ENCODE peak calls at places on chromosomes 1 and 21, in seven cellular contexts. K is IMR-90, T is adrenal gland, I is endothelial cell of umbilical vein, U is esophagus squamous epithelium, S is ovary, B is transverse colon. C is an unnamed sample.

GRCh38 chr1:82225407-82226197 is 424.9 kb downstream of the ADGRL2 start:
- DNase-seq in K (no peak), T (no peak), I (peak; percentile 78), U (no peak), S (no peak), B (no peak), C (no peak)

GRCh38 chr21:43866233-43866632 is 1.2 kb downstream of the AGPAT3 start:
- DNase-seq in K (peak; percentile 57), T (peak; percentile 46), I (no peak), U (no peak), S (peak; percentile 77), B (peak; percentile 58), C (peak; percentile 78)

GRCh38 chr1:9250586-9251381 is 16.2 kb downstream of the H6PD start:
- DNase-seq in K (peak; percentile 21), T (no peak), I (no peak), U (no peak), S (peak; percentile 67), B (no peak), C (peak; percentile 38)

GRCh38 chr21:26801524-26801923 is 43.7 kb downstream of the ADAMTS1 start:
- DNase-seq in K (peak; percentile 94), T (no peak), I (no peak), U (no peak), S (no peak), B (no peak), C (no peak)

GRCh38 chr21:16912075-16912474 is 600.8 kb upstream of the CXADR start:
- DNase-seq in K (peak; percentile 22), T (no peak), I (peak; percentile 47), U (no peak), S (no peak), B (no peak), C (no peak)

GRCh38 chr1:180385144-180385543 is 117.2 kb downstream of the ACBD6 start:
- DNase-seq in K (no peak), T (no peak), I (no peak), U (no peak), S (no peak), B (no peak), C (no peak)

GRCh38 chr1:145759713-145760112 is 40.4 kb downstream of the CD160 start:
- DNase-seq in K (no peak), T (no peak), I (no peak), U (no peak), S (no peak), B (no peak), C (no peak)

GRCh38 chr1:217333939-217334338 is 297.0 kb downstream of the GPATCH2 start:
- DNase-seq in K (peak; percentile 9), T (no peak), I (no peak), U (no peak), S (no peak), B (peak; percentile 9), C (no peak)

GRCh38 chr1:211589782-211590721 is 11.1 kb upstream of the SLC30A1 start:
- DNase-seq in K (peak; percentile 62), T (no peak), I (no peak), U (no peak), S (no peak), B (no peak), C (peak; percentile 89)

GRCh38 chr1:92886886-92887419 is 55.1 kb downstream of the RPL5 start:
- DNase-seq in K (no peak), T (no peak), I (no peak), U (no peak), S (no peak), B (no peak), C (no peak)

GRCh38 chr1:84504580-84505021 is 1.6 kb upstream of the SPATA1 start:
- DNase-seq in K (peak; percentile 83), T (no peak), I (peak; percentile 58), U (no peak), S (no peak), B (no peak), C (no peak)

GRCh38 chr1:163820748-163821147 is 499.0 kb downstream of the NUF2 start:
- DNase-seq in K (no peak), T (no peak), I (peak; percentile 11), U (no peak), S (no peak), B (no peak), C (no peak)

GRCh38 chr1:198880818-198881597 is 242.2 kb downstream of the PTPRC start:
- DNase-seq in K (peak; percentile 97), T (no peak), I (peak; percentile 87), U (no peak), S (no peak), B (no peak), C (no peak)

GRCh38 chr1:22788298-22788697 is 77.7 kb downstream of the EPHB2 start:
- DNase-seq in K (no peak), T (no peak), I (no peak), U (no peak), S (no peak), B (no peak), C (no peak)

DNA sequence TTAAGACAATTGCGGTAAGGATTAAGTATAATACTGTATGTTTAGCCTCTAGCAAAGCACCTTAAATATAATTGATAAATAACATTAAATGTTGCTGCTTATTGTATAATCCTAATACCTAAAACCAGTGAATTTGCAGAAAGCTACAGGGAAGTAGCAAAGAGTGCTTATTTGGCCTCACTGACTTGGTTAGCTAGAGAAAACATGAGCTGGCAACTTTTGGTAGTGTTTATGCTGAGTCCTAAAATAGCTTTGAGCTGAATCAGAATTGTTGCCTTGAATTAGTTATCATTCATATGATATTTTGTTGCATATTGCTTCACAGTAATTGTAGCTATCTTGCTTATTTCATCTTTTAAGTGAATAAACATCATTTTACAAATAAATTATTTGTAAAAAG is 3.5 kb downstream of the TRIM67 start:
- DNase-seq in K (peak; percentile 24), T (no peak), I (no peak), U (no peak), S (no peak), B (no peak), C (no peak)
- H3K27me3 ChIP-seq in K (peaks cover 38% of the 10 kb centered on the region), T (peaks cover 14% of the 10 kb centered on the region), I (peaks cover 46% of the 10 kb centered on the region), U (peaks cover 22% of the 10 kb centered on the region), S (no peaks in the 10 kb centered on the region), B (peaks cover 74% of the 10 kb centered on the region), C (peaks cover 10% of the 10 kb centered on the region)

DNA sequence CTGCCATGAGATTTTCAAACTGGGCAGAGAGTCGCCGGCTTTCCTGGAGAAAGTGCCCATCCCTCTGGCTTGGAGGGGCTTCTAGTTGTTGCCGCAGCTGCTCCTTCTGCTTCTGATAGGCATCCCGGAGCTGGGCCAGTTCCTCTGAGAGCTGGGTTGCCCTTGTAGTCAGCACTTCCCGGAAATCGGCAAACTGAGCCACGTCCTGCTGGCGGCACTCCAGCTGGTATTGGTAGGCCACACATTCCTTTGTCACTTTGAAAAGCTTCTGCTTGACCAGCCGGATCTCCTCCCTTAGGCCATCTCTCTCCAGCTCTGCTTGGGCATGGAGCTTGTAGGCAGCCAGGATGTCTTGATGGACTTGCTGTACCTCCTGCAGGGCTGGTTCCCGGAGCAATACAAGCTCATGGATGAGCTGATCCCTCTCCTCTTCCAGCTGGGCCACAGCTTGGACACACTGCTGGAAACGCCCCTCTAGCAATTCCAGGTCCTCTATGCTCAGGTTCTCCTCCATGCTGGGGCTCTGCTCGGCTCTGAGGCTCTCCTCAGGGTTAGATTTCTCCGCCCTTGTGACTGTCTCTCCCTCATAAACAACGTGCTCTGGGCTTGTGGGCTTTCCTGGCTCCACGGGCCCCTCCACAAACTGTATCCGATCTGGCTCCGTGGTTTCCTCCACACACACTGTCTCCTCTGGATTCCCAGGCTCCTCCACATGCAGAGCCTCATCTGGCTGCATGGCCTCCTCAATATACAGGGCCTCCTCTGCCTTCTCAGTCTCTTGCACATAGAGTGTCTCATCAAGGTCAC is 7.3 kb downstream of the SYNC start:
- DNase-seq in K (peak; percentile 65), T (no peak), I (peak; percentile 62), U (no peak), S (peak; percentile 61), B (peak; percentile 56), C (peak; percentile 86)
- TF ChIP-seq POLR2A in K (no peak), T (no peak), I (no peak), U (no peak), S (no peak), B (no peak), C (no peak)

DNA sequence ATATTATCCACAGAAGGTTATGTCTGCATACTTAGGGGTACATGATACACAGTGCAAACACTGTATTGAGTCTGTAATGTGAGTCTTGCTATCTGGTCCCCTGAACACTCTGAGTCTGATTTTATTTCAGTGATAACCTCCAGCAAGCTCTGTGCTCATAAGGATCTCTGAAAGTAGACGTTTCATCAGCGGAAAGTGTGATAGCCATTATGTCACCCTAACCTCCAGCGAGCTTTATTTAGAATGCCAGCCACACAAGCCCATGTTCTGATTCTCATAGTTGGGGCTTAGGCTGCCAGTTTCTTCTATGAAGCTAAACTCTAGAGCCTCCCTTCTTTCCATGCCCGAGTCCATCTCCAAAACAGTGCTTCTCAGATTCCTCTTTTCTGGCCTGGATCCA is 3.3 kb downstream of the NR5A2 start:
- DNase-seq in K (no peak), T (no peak), I (no peak), U (no peak), S (no peak), B (no peak), C (no peak)
- H3K27me3 ChIP-seq in K (peaks cover 70% of the 10 kb centered on the region), T (peaks cover 48% of the 10 kb centered on the region), I (peaks cover 20% of the 10 kb centered on the region), U (peaks cover 6% of the 10 kb centered on the region), S (no peaks in the 10 kb centered on the region), B (peaks cover 81% of the 10 kb centered on the region), C (peaks cover 81% of the 10 kb centered on the region)

GRCh38 chr21:41897690-41898089 is 18.5 kb upstream of the PRDM15 start:
- DNase-seq in K (no peak), T (no peak), I (no peak), U (no peak), S (no peak), B (no peak), C (peak; percentile 65)
- TF ChIP-seq POLR2A in K (no peak), T (no peak), I (no peak), U (no peak), S (no peak), B (no peak), C (no peak)

GRCh38 chr1:90732136-90732535 is 15.0 kb upstream of the BARHL2 start:
- DNase-seq in K (no peak), T (no peak), I (no peak), U (no peak), S (no peak), B (no peak), C (no peak)
- H3K27me3 ChIP-seq in K (peaks cover 50% of the 10 kb centered on the region), T (peaks cover 60% of the 10 kb centered on the region), I (peaks cover 51% of the 10 kb centered on the region), U (peaks cover 20% of the 10 kb centered on the region), S (no peaks in the 10 kb centered on the region), B (peaks cover 97% of the 10 kb centered on the region), C (peaks cover 6% of the 10 kb centered on the region)

C was measured in spleen.